ENCODE peak calls at places on chromosome 20, in eight cellular contexts. T is GM12878, C is HCT116, L is breast epithelium, M is transverse colon, G is spleen, R is upper lobe of left lung, Q is prostate gland. P is an unnamed sample. For H3K4me1 and H3K36me3, the result is how much of the 10 kb centered on the place peaks cover.

GRCh38 chr20:24959591-24960301 is 10.7 kb downstream of the CST7 start:
- DNase-seq in T (no peak), C (no peak), L (no peak), M (no peak), G (peak), R (no peak), Q (no peak), P (peak)

GRCh38 chr20:51958636-51959542 is 156.6 kb upstream of the SALL4 start:
- DNase-seq in T (no peak), C (no peak), L (no peak), M (no peak), G (no peak), R (no peak), Q (no peak), P (no peak)

GRCh38 chr20:48808382-48809034 is 19.3 kb downstream of the PREX1 start:
- DNase-seq in T (no peak), C (no peak), L (no peak), M (no peak), G (peak), R (no peak), Q (no peak), P (no peak)

GRCh38 chr20:45798935-45799642 is 7.3 kb downstream of the DNTTIP1 start:
- DNase-seq in T (no peak), C (no peak), L (no peak), M (peak), G (no peak), R (peak), Q (no peak), P (peak)

GRCh38 chr20:59574308-59574707 is 30.0 kb upstream of the PHACTR3 start:
- DNase-seq in T (no peak), C (no peak), L (no peak), M (no peak), G (peak), R (no peak), Q (no peak), P (no peak)

GRCh38 chr20:24582373-24583168 is 113.1 kb downstream of the SYNDIG1 start:
- DNase-seq in T (no peak), C (no peak), L (no peak), M (no peak), G (no peak), R (no peak), Q (no peak), P (no peak)

GRCh38 chr20:32574296-32575226 is 10.6 kb downstream of the NOL4L start:
- DNase-seq in T (no peak), C (no peak), L (no peak), M (no peak), G (no peak), R (peak), Q (no peak), P (no peak)

GRCh38 chr20:49248301-49248700 is 29.1 kb downstream of the DDX27 start:
- DNase-seq in T (no peak), C (no peak), L (no peak), M (no peak), G (no peak), R (no peak), Q (no peak), P (no peak)

GRCh38 chr20:13029687-13030510 is 21.1 kb downstream of the SPTLC3 start:
- DNase-seq in T (no peak), C (peak), L (no peak), M (peak), G (no peak), R (no peak), Q (peak), P (peak)

DNA sequence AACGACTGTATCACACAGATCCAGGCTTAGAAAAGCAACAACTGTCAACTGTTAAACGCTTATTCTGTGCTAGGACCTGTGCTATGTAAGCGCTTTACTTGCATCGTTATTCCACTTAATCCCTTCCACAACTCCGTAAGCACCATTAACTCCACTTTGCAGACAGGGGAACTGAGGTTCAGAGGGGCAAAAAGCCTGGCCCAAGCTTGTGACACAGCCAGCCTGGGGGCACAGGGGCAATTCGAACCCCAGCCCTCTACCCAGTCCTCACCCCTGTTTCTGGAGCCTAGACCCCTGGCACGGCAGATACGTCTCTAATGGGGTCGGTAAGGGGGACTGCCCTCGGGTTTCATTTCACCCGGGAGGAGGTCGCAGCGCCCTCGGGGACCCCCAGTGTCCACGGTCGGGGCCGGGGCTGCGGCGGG is 428 bp downstream of the DSN1 start:
- DNase-seq in T (no peak), C (no peak), L (no peak), M (no peak), G (no peak), R (no peak), Q (no peak), P (no peak)
- TF ChIP-seq POLR2AphosphoS5 in T (no peak), C (no peak), L (no peak), M (no peak), G (no peak), R (no peak), Q (no peak), P (no peak)

GRCh38 chr20:41173161-41173721 is 35.9 kb downstream of the PLCG1 start:
- DNase-seq in T (no peak), C (peak), L (peak), M (peak), G (peak), R (peak), Q (peak), P (peak)

GRCh38 chr20:41173791-41174341 is 36.5 kb downstream of the PLCG1 start:
- DNase-seq in T (no peak), C (no peak), L (peak), M (peak), G (peak), R (peak), Q (peak), P (peak)

GRCh38 chr20:41171736-41172295 is 34.5 kb downstream of the PLCG1 start:
- DNase-seq in T (no peak), C (no peak), L (peak), M (peak), G (no peak), R (peak), Q (no peak), P (peak)

GRCh38 chr20:41174373-41174772 is 37.0 kb downstream of the PLCG1 start:
- DNase-seq in T (no peak), C (no peak), L (peak), M (peak), G (peak), R (peak), Q (no peak), P (no peak)

GRCh38 chr20:41172296-41173140 is 35.2 kb downstream of the PLCG1 start:
- DNase-seq in T (no peak), C (no peak), L (peak), M (peak), G (peak), R (peak), Q (no peak), P (peak)
- H3K4me1 ChIP-seq in T (under half), C (under half), L (under half), M (under half), G (under half), R (under half), Q (under half), P (half or more)

GRCh38 chr20:47246061-47246460 is 110.4 kb downstream of the ZMYND8 start:
- DNase-seq in T (no peak), C (no peak), L (no peak), M (no peak), G (no peak), R (no peak), Q (no peak), P (no peak)

GRCh38 chr20:47250360-47250759 is 106.1 kb downstream of the ZMYND8 start:
- DNase-seq in T (no peak), C (no peak), L (no peak), M (no peak), G (no peak), R (no peak), Q (no peak), P (no peak)

GRCh38 chr20:47249913-47250312 is 106.6 kb downstream of the ZMYND8 start:
- DNase-seq in T (no peak), C (no peak), L (no peak), M (no peak), G (no peak), R (no peak), Q (no peak), P (no peak)

GRCh38 chr20:47248448-47248966 is 108.0 kb downstream of the ZMYND8 start:
- DNase-seq in T (no peak), C (no peak), L (no peak), M (no peak), G (no peak), R (no peak), Q (no peak), P (no peak)

DNA sequence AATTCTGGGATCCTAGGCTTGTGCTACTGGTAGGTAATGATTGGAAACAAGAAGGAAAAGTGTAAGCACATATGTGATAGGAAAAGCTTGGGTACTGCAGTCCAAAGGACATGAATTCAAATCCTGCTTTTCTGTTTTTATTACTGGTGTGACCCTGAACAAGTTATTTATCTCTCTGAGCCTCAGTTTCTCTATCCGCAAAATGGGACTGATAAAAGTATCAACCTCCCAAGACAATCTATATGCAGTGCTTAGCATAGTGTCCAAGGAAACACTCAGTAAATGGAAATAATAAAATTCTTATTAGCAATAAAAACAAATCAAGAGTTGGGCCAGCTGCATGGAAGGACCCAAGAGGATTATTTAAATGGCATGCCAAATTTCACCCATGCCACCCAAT is 108.5 kb downstream of the ZMYND8 start:
- DNase-seq in T (no peak), C (no peak), L (no peak), M (no peak), G (no peak), R (no peak), Q (no peak), P (no peak)
- H3K36me3 ChIP-seq in T (under half), C (under half), L (under half), M (under half), G (half or more), R (under half), Q (under half), P (half or more)

GRCh38 chr20:63330940-63331339 is 30.2 kb downstream of the CHRNA4 start:
- DNase-seq in T (no peak), C (no peak), L (no peak), M (no peak), G (no peak), R (no peak), Q (no peak), P (no peak)

GRCh38 chr20:63328026-63328700 is 33.0 kb downstream of the CHRNA4 start:
- DNase-seq in T (no peak), C (no peak), L (no peak), M (no peak), G (peak), R (no peak), Q (no peak), P (no peak)

GRCh38 chr20:63328716-63329275 is 32.4 kb downstream of the CHRNA4 start:
- DNase-seq in T (no peak), C (no peak), L (no peak), M (no peak), G (no peak), R (no peak), Q (no peak), P (no peak)

GRCh38 chr20:63330084-63330760 is 30.9 kb downstream of the CHRNA4 start:
- DNase-seq in T (no peak), C (no peak), L (no peak), M (no peak), G (no peak), R (no peak), Q (no peak), P (no peak)

DNA sequence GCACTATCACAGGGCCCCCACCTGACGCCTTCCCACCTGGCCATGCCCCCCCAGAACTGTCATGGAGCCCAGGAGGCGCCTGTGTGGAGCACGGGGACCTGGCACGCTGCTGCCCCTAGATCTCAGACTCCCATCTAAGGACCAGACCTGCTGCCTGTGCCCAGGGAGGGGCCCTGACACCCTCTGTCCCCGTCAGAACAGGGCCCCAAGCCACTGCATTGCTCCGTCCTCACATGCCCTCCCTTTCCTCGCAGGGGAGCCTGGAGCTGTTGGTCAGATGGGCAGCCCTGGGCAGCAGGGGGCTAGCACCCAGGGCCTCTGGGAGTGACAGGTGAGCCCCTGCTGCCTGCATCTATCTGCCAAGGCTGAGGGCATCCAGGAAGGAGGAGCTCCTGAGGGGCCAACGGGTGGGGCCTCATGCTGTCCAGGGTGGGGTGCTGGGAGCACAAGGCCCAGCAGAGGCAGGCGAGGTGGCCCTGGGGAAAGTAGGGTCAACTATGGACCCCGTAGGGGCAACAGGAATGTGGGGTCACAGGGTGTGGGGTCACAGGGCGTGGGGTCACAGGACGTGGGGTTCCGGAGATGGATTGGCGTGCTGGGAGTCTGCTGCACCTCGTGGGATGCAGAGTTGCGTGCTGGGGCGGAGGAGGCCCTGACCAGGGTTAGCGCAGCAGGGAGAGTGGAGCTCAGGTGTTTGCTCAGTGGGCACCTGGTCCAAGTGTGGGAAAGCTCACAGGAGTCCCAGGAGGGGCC is 31.6 kb downstream of the CHRNA4 start:
- DNase-seq in T (no peak), C (no peak), L (no peak), M (no peak), G (peak), R (no peak), Q (no peak), P (no peak)
- TF ChIP-seq POLR2AphosphoS5 in T (no peak), C (no peak), L (no peak), M (no peak), G (no peak), R (no peak), Q (no peak), P (no peak)

DNA sequence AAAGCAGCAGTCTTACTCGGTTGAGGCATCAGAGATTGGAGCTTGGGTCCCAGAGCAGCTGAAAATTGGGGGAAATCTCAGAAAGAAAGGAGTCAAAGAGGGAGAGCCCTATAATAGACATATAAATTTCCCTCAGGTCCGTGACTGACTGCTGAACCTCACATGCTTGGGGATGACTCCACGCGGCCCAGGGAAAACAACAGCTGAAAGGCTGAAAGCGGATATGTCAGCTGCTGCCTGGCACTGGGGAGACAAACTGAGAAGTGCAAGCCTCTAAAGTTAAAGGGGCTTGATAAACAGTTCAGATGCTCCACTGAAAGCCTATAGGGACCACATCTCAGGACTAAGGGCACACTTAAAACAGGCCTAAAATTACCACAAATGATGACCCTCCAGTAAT is 255.9 kb upstream of the RIN2 start:
- DNase-seq in T (no peak), C (no peak), L (no peak), M (no peak), G (no peak), R (no peak), Q (no peak), P (no peak)
- H3K4me1 ChIP-seq in T (under half), C (under half), L (under half), M (under half), G (under half), R (under half), Q (under half), P (under half)